ENCODE peak calls at places on chromosomes 13 and 19, in four cellular contexts. C is K562, H is HepG2, M is H1. A is an unnamed sample. For H3K4me1, the result is how much of the 10 kb centered on the place peaks cover.

GRCh38 chr13:75637101-75637774 is 1.1 kb downstream of the LMO7 start:
- DNase-seq in C (no peak), H (no peak), M (no peak), A (no peak)

GRCh38 chr13:52405767-52406494 is at the start of gene THSD1:
- DNase-seq in C (no peak), H (no peak), M (no peak), A (no peak)

GRCh38 chr13:58946274-58946673 is 1217.5 kb downstream of the DIAPH3 start:
- DNase-seq in C (no peak), H (no peak), M (no peak), A (no peak)

GRCh38 chr13:44219808-44220544 is 153.6 kb upstream of the SERP2 start:
- DNase-seq in C (no peak), H (no peak), M (no peak), A (no peak)

GRCh38 chr13:26228080-26228479 is 6.0 kb upstream of the RNF6 start:
- DNase-seq in C (no peak), H (no peak), M (no peak), A (no peak)

GRCh38 chr13:32883501-32883900 is 132.7 kb upstream of the KL start:
- DNase-seq in C (no peak), H (no peak), M (no peak), A (no peak)

GRCh38 chr13:99655351-99656091 is 154.2 kb downstream of the TM9SF2 start:
- DNase-seq in C (no peak), H (peak), M (no peak), A (peak)

GRCh38 chr13:36685912-36686311 is 12.1 kb downstream of the SERTM1 start:
- DNase-seq in C (no peak), H (no peak), M (no peak), A (no peak)

GRCh38 chr19:55686311-55687050 is 11.5 kb downstream of the EPN1 start:
- DNase-seq in C (no peak), H (no peak), M (no peak), A (no peak)

GRCh38 chr13:40452038-40452666 is 214.3 kb downstream of the FOXO1 start:
- DNase-seq in C (no peak), H (no peak), M (no peak), A (no peak)

GRCh38 chr13:43878897-43879322 is 630 bp downstream of the CCDC122 start:
- DNase-seq in C (no peak), H (peak), M (no peak), A (no peak)

GRCh38 chr19:645912-646797 is 6.5 kb downstream of the FGF22 start:
- DNase-seq in C (no peak), H (no peak), M (no peak), A (no peak)

GRCh38 chr19:9914315-9915207 is 21.8 kb downstream of the OLFM2 start:
- DNase-seq in C (peak), H (peak), M (no peak), A (peak)

GRCh38 chr13:76865109-76865508 is 21.1 kb downstream of the KCTD12 start:
- DNase-seq in C (no peak), H (no peak), M (no peak), A (no peak)

GRCh38 chr13:34657716-34658115 is 284.4 kb upstream of the NBEA start:
- DNase-seq in C (no peak), H (no peak), M (no peak), A (no peak)

GRCh38 chr13:82522872-82523271 is 1359.4 kb downstream of the SLITRK1 start:
- DNase-seq in C (no peak), H (no peak), M (no peak), A (no peak)

GRCh38 chr13:46404732-46405097 is 17.7 kb upstream of the RUBCNL start:
- DNase-seq in C (no peak), H (no peak), M (no peak), A (no peak)

GRCh38 chr13:108437496-108437895 is 168.0 kb downstream of the TNFSF13B start:
- DNase-seq in C (no peak), H (no peak), M (no peak), A (no peak)

GRCh38 chr13:71240906-71241305 is 626.1 kb downstream of the DACH1 start:
- DNase-seq in C (no peak), H (no peak), M (no peak), A (no peak)

GRCh38 chr13:40023608-40024577 is 368.4 kb downstream of the COG6 start:
- DNase-seq in C (no peak), H (no peak), M (no peak), A (no peak)

GRCh38 chr13:65236841-65237418 is 1993.2 kb downstream of the PCDH9 start:
- DNase-seq in C (no peak), H (no peak), M (no peak), A (no peak)

GRCh38 chr19:55027472-55028337 is 10.4 kb downstream of the GP6 start:
- DNase-seq in C (peak), H (peak), M (no peak), A (peak)

GRCh38 chr13:29858667-29859066 is 8.2 kb upstream of the UBL3 start:
- DNase-seq in C (no peak), H (no peak), M (no peak), A (no peak)

GRCh38 chr13:72201726-72202125 is 334.7 kb upstream of the DACH1 start:
- DNase-seq in C (no peak), H (no peak), M (no peak), A (no peak)

GRCh38 chr19:39415111-39416046 is 2.9 kb downstream of the PLEKHG2 start:
- DNase-seq in C (no peak), H (no peak), M (no peak), A (no peak)

GRCh38 chr13:40897058-40897457 is 107.6 kb downstream of the SLC25A15 start:
- DNase-seq in C (no peak), H (no peak), M (no peak), A (no peak)

GRCh38 chr13:30004204-30004603 is 153.8 kb upstream of the UBL3 start:
- DNase-seq in C (no peak), H (no peak), M (no peak), A (no peak)

GRCh38 chr13:51764184-51765141 is 39.5 kb downstream of the DHRS12 start:
- DNase-seq in C (no peak), H (peak), M (no peak), A (no peak)

GRCh38 chr19:44757057-44757734 is 8.7 kb downstream of the BCL3 start:
- DNase-seq in C (peak), H (no peak), M (no peak), A (no peak)

GRCh38 chr13:108269601-108270328 is at the start of gene TNFSF13B:
- DNase-seq in C (no peak), H (peak), M (peak), A (no peak)

GRCh38 chr19:29285878-29286277 is 72.9 kb upstream of the UQCRFS1 start:
- DNase-seq in C (peak), H (no peak), M (peak), A (no peak)

GRCh38 chr19:30083125-30083681 is 141.2 kb downstream of the URI1 start:
- DNase-seq in C (no peak), H (no peak), M (no peak), A (no peak)

GRCh38 chr13:21528616-21529015 is 69.5 kb upstream of the ZDHHC20 start:
- DNase-seq in C (no peak), H (no peak), M (no peak), A (no peak)

GRCh38 chr19:5948697-5949564 is 29.0 kb downstream of the RANBP3 start:
- DNase-seq in C (no peak), H (no peak), M (no peak), A (no peak)

GRCh38 chr13:33262069-33262487 is 23.5 kb downstream of the STARD13 start:
- DNase-seq in C (no peak), H (peak), M (no peak), A (peak)

GRCh38 chr19:48928164-48929005 is 5.1 kb upstream of the DHDH start:
- DNase-seq in C (no peak), H (no peak), M (no peak), A (no peak)

GRCh38 chr19:16127080-16127479 is 15.4 kb downstream of the RAB8A start:
- DNase-seq in C (no peak), H (no peak), M (no peak), A (no peak)
- H3K4me1 ChIP-seq in C (under half), H (under half), M (under half), A (under half)

GRCh38 chr13:50244355-50244912 is 229.2 kb downstream of the KCNRG start:
- DNase-seq in C (no peak), H (peak), M (no peak), A (no peak)
- TF ChIP-seq YY1 in C (no peak), H (no peak), M (no peak), A (no peak)

GRCh38 chr19:1780272-1780957 is 27.1 kb downstream of the ONECUT3 start:
- DNase-seq in C (no peak), H (peak), M (no peak), A (no peak)
- TF ChIP-seq FOSL1 in C (no peak), H (no peak), M (no peak), A (no peak)

GRCh38 chr13:48506092-48506701 is 26.7 kb downstream of the RCBTB2 start:
- DNase-seq in C (no peak), H (no peak), M (no peak), A (no peak)
- H3K4me1 ChIP-seq in C (under half), H (under half), M (under half), A (under half)

GRCh38 chr19:42151735-42152134 is 19.5 kb upstream of the POU2F2 start:
- DNase-seq in C (no peak), H (no peak), M (no peak), A (no peak)

GRCh38 chr19:42152285-42152684 is 20.0 kb upstream of the POU2F2 start:
- DNase-seq in C (no peak), H (no peak), M (no peak), A (no peak)

GRCh38 chr19:42149447-42150202 is 17.4 kb upstream of the POU2F2 start:
- DNase-seq in C (no peak), H (no peak), M (no peak), A (no peak)

GRCh38 chr19:42150940-42151339 is 18.7 kb upstream of the POU2F2 start:
- DNase-seq in C (no peak), H (no peak), M (no peak), A (no peak)

GRCh38 chr19:42150353-42150752 is 18.1 kb upstream of the POU2F2 start:
- DNase-seq in C (no peak), H (no peak), M (no peak), A (no peak)
- TF ChIP-seq YY1 in C (no peak), H (no peak), M (no peak), A (no peak)

GRCh38 chr19:20482721-20483120 is 82.9 kb downstream of the ZNF737 start:
- DNase-seq in C (no peak), H (no peak), M (peak), A (no peak)
- TF ChIP-seq FOSL1 in C (no peak), H (no peak), M (no peak), A (no peak)

A was measured in HCT116.